ENCODE peak calls at places on chromosomes 5 and 9, in nine cellular contexts. One of them, this sample, is unnamed. For H3K9me3, the result is how much of the 10 kb centered on the place peaks cover.

GRCh38 chr9:133114886-133115603 is 6.0 kb downstream of the RALGDS start:
- DNase-seq in PC-3: no peak
- DNase-seq in heart right ventricle: no peak
- DNase-seq in Panc1: no peak
- DNase-seq in tibial nerve: no peak
- DNase-seq in cardiac muscle cell: no peak
- DNase-seq in sigmoid colon: peak
- DNase-seq in upper lobe of left lung: peak
- DNase-seq in RWPE2: peak
- DNase-seq in this sample: no peak

GRCh38 chr5:177447611-177448243 is 1.1 kb downstream of the PRR7 start:
- DNase-seq in PC-3: peak
- DNase-seq in heart right ventricle: peak
- DNase-seq in Panc1: peak
- DNase-seq in tibial nerve: no peak
- DNase-seq in cardiac muscle cell: peak
- DNase-seq in sigmoid colon: peak
- DNase-seq in upper lobe of left lung: peak
- DNase-seq in RWPE2: peak
- DNase-seq in this sample: peak

GRCh38 chr5:96972599-96973334 is 36.9 kb downstream of the LNPEP start:
- DNase-seq in PC-3: no peak
- DNase-seq in heart right ventricle: no peak
- DNase-seq in Panc1: no peak
- DNase-seq in tibial nerve: no peak
- DNase-seq in cardiac muscle cell: no peak
- DNase-seq in sigmoid colon: no peak
- DNase-seq in upper lobe of left lung: no peak
- DNase-seq in RWPE2: no peak
- DNase-seq in this sample: no peak

GRCh38 chr5:173680660-173681242 is 64.3 kb upstream of the BOD1 start:
- DNase-seq in PC-3: no peak
- DNase-seq in heart right ventricle: no peak
- DNase-seq in Panc1: no peak
- DNase-seq in tibial nerve: no peak
- DNase-seq in cardiac muscle cell: no peak
- DNase-seq in sigmoid colon: no peak
- DNase-seq in upper lobe of left lung: no peak
- DNase-seq in RWPE2: no peak
- DNase-seq in this sample: no peak

GRCh38 chr5:101897914-101898313 is 398.2 kb downstream of the SLCO4C1 start:
- DNase-seq in PC-3: no peak
- DNase-seq in heart right ventricle: no peak
- DNase-seq in Panc1: peak
- DNase-seq in tibial nerve: no peak
- DNase-seq in cardiac muscle cell: peak
- DNase-seq in sigmoid colon: no peak
- DNase-seq in upper lobe of left lung: no peak
- DNase-seq in RWPE2: no peak
- DNase-seq in this sample: no peak

GRCh38 chr9:33135086-33135958 is 31.8 kb downstream of the B4GALT1 start:
- DNase-seq in PC-3: no peak
- DNase-seq in heart right ventricle: peak
- DNase-seq in Panc1: no peak
- DNase-seq in tibial nerve: peak
- DNase-seq in cardiac muscle cell: no peak
- DNase-seq in sigmoid colon: peak
- DNase-seq in upper lobe of left lung: no peak
- DNase-seq in RWPE2: no peak
- DNase-seq in this sample: no peak

GRCh38 chr5:151697452-151697851 is 10.7 kb upstream of the SPARC start:
- DNase-seq in PC-3: no peak
- DNase-seq in heart right ventricle: no peak
- DNase-seq in Panc1: no peak
- DNase-seq in tibial nerve: no peak
- DNase-seq in cardiac muscle cell: no peak
- DNase-seq in sigmoid colon: no peak
- DNase-seq in upper lobe of left lung: no peak
- DNase-seq in RWPE2: no peak
- DNase-seq in this sample: no peak

GRCh38 chr9:113026200-113026599 is 14.2 kb upstream of the ZNF883 start:
- DNase-seq in PC-3: no peak
- DNase-seq in heart right ventricle: no peak
- DNase-seq in Panc1: no peak
- DNase-seq in tibial nerve: no peak
- DNase-seq in cardiac muscle cell: no peak
- DNase-seq in sigmoid colon: no peak
- DNase-seq in upper lobe of left lung: no peak
- DNase-seq in RWPE2: no peak
- DNase-seq in this sample: no peak

GRCh38 chr9:122318284-122318683 is 52.5 kb upstream of the PTGS1 start:
- DNase-seq in PC-3: no peak
- DNase-seq in heart right ventricle: no peak
- DNase-seq in Panc1: no peak
- DNase-seq in tibial nerve: no peak
- DNase-seq in cardiac muscle cell: no peak
- DNase-seq in sigmoid colon: peak
- DNase-seq in upper lobe of left lung: no peak
- DNase-seq in RWPE2: no peak
- DNase-seq in this sample: no peak

GRCh38 chr9:93126151-93126781 is 7.8 kb downstream of the NINJ1 start:
- DNase-seq in PC-3: no peak
- DNase-seq in heart right ventricle: no peak
- DNase-seq in Panc1: no peak
- DNase-seq in tibial nerve: no peak
- DNase-seq in cardiac muscle cell: no peak
- DNase-seq in sigmoid colon: peak
- DNase-seq in upper lobe of left lung: peak
- DNase-seq in RWPE2: peak
- DNase-seq in this sample: peak

GRCh38 chr9:85155380-85155779 is 485.9 kb downstream of the NTRK2 start:
- DNase-seq in PC-3: no peak
- DNase-seq in heart right ventricle: no peak
- DNase-seq in Panc1: no peak
- DNase-seq in tibial nerve: no peak
- DNase-seq in cardiac muscle cell: no peak
- DNase-seq in sigmoid colon: no peak
- DNase-seq in upper lobe of left lung: no peak
- DNase-seq in RWPE2: no peak
- DNase-seq in this sample: no peak

GRCh38 chr5:124997186-124997893 is 250.9 kb upstream of the ZNF608 start:
- DNase-seq in PC-3: peak
- DNase-seq in heart right ventricle: no peak
- DNase-seq in Panc1: no peak
- DNase-seq in tibial nerve: no peak
- DNase-seq in cardiac muscle cell: no peak
- DNase-seq in sigmoid colon: no peak
- DNase-seq in upper lobe of left lung: no peak
- DNase-seq in RWPE2: no peak
- DNase-seq in this sample: no peak

GRCh38 chr9:72255546-72255925 is 106.3 kb downstream of the GDA start:
- DNase-seq in PC-3: no peak
- DNase-seq in heart right ventricle: no peak
- DNase-seq in Panc1: no peak
- DNase-seq in tibial nerve: no peak
- DNase-seq in cardiac muscle cell: no peak
- DNase-seq in sigmoid colon: no peak
- DNase-seq in upper lobe of left lung: no peak
- DNase-seq in RWPE2: no peak
- DNase-seq in this sample: no peak

GRCh38 chr9:27499481-27499880 is 24.6 kb upstream of the IFNK start:
- DNase-seq in PC-3: peak
- DNase-seq in heart right ventricle: no peak
- DNase-seq in Panc1: no peak
- DNase-seq in tibial nerve: no peak
- DNase-seq in cardiac muscle cell: no peak
- DNase-seq in sigmoid colon: no peak
- DNase-seq in upper lobe of left lung: no peak
- DNase-seq in RWPE2: no peak
- DNase-seq in this sample: no peak

GRCh38 chr5:124655211-124655880 is 91.1 kb downstream of the ZNF608 start:
- DNase-seq in PC-3: peak
- DNase-seq in heart right ventricle: no peak
- DNase-seq in Panc1: no peak
- DNase-seq in tibial nerve: no peak
- DNase-seq in cardiac muscle cell: no peak
- DNase-seq in sigmoid colon: no peak
- DNase-seq in upper lobe of left lung: no peak
- DNase-seq in RWPE2: no peak
- DNase-seq in this sample: no peak

GRCh38 chr5:53362521-53362941 is 117.9 kb upstream of the FST start:
- DNase-seq in PC-3: peak
- DNase-seq in heart right ventricle: peak
- DNase-seq in Panc1: peak
- DNase-seq in tibial nerve: no peak
- DNase-seq in cardiac muscle cell: no peak
- DNase-seq in sigmoid colon: no peak
- DNase-seq in upper lobe of left lung: no peak
- DNase-seq in RWPE2: peak
- DNase-seq in this sample: no peak

GRCh38 chr9:89899476-89900047 is 294.8 kb downstream of the GADD45G start:
- DNase-seq in PC-3: no peak
- DNase-seq in heart right ventricle: no peak
- DNase-seq in Panc1: no peak
- DNase-seq in tibial nerve: no peak
- DNase-seq in cardiac muscle cell: no peak
- DNase-seq in sigmoid colon: no peak
- DNase-seq in upper lobe of left lung: no peak
- DNase-seq in RWPE2: no peak
- DNase-seq in this sample: no peak

GRCh38 chr9:80090317-80090716 is 518.6 kb downstream of the TLE4 start:
- DNase-seq in PC-3: no peak
- DNase-seq in heart right ventricle: no peak
- DNase-seq in Panc1: no peak
- DNase-seq in tibial nerve: no peak
- DNase-seq in cardiac muscle cell: no peak
- DNase-seq in sigmoid colon: no peak
- DNase-seq in upper lobe of left lung: no peak
- DNase-seq in RWPE2: no peak
- DNase-seq in this sample: no peak
- H3K9me3 ChIP-seq in PC-3: under half
- H3K9me3 ChIP-seq in heart right ventricle: under half
- H3K9me3 ChIP-seq in Panc1: under half
- H3K9me3 ChIP-seq in tibial nerve: under half
- H3K9me3 ChIP-seq in cardiac muscle cell: under half
- H3K9me3 ChIP-seq in sigmoid colon: under half
- H3K9me3 ChIP-seq in upper lobe of left lung: under half
- H3K9me3 ChIP-seq in RWPE2: under half
- H3K9me3 ChIP-seq in this sample: under half

GRCh38 chr5:149153193-149153750 is 12.0 kb downstream of the ABLIM3 start:
- DNase-seq in PC-3: no peak
- DNase-seq in heart right ventricle: no peak
- DNase-seq in Panc1: no peak
- DNase-seq in tibial nerve: no peak
- DNase-seq in cardiac muscle cell: no peak
- DNase-seq in sigmoid colon: no peak
- DNase-seq in upper lobe of left lung: no peak
- DNase-seq in RWPE2: no peak
- DNase-seq in this sample: no peak
- H3K27ac ChIP-seq in PC-3: no peak
- H3K27ac ChIP-seq in heart right ventricle: peak
- H3K27ac ChIP-seq in Panc1: peak
- H3K27ac ChIP-seq in tibial nerve: peak
- H3K27ac ChIP-seq in cardiac muscle cell: peak
- H3K27ac ChIP-seq in sigmoid colon: no peak
- H3K27ac ChIP-seq in upper lobe of left lung: peak
- H3K27ac ChIP-seq in RWPE2: peak
- H3K27ac ChIP-seq in this sample: no peak

GRCh38 chr5:42005561-42006153 is 80.6 kb downstream of the FBXO4 start:
- DNase-seq in PC-3: peak
- DNase-seq in heart right ventricle: no peak
- DNase-seq in Panc1: peak
- DNase-seq in tibial nerve: no peak
- DNase-seq in cardiac muscle cell: peak
- DNase-seq in sigmoid colon: no peak
- DNase-seq in upper lobe of left lung: no peak
- DNase-seq in RWPE2: no peak
- DNase-seq in this sample: no peak
- TF ChIP-seq CTCF in PC-3: peak
- TF ChIP-seq CTCF in heart right ventricle: peak
- TF ChIP-seq CTCF in Panc1: peak
- TF ChIP-seq CTCF in tibial nerve: peak
- TF ChIP-seq CTCF in cardiac muscle cell: peak
- TF ChIP-seq CTCF in sigmoid colon: peak
- TF ChIP-seq CTCF in upper lobe of left lung: peak
- TF ChIP-seq CTCF in RWPE2: peak
- TF ChIP-seq CTCF in this sample: peak

GRCh38 chr9:137347928-137348327 is 45.9 kb upstream of the NRARP start:
- DNase-seq in PC-3: no peak
- DNase-seq in heart right ventricle: no peak
- DNase-seq in Panc1: no peak
- DNase-seq in tibial nerve: no peak
- DNase-seq in cardiac muscle cell: no peak
- DNase-seq in sigmoid colon: no peak
- DNase-seq in upper lobe of left lung: peak
- DNase-seq in RWPE2: no peak
- DNase-seq in this sample: no peak

GRCh38 chr9:137350696-137351584 is 48.9 kb upstream of the NRARP start:
- DNase-seq in PC-3: peak
- DNase-seq in heart right ventricle: no peak
- DNase-seq in Panc1: no peak
- DNase-seq in tibial nerve: no peak
- DNase-seq in cardiac muscle cell: no peak
- DNase-seq in sigmoid colon: no peak
- DNase-seq in upper lobe of left lung: peak
- DNase-seq in RWPE2: no peak
- DNase-seq in this sample: no peak

GRCh38 chr9:137348781-137349470 is 46.9 kb upstream of the NRARP start:
- DNase-seq in PC-3: no peak
- DNase-seq in heart right ventricle: no peak
- DNase-seq in Panc1: no peak
- DNase-seq in tibial nerve: no peak
- DNase-seq in cardiac muscle cell: no peak
- DNase-seq in sigmoid colon: no peak
- DNase-seq in upper lobe of left lung: peak
- DNase-seq in RWPE2: no peak
- DNase-seq in this sample: no peak

GRCh38 chr9:137351781-137352501 is 49.9 kb upstream of the NRARP start:
- DNase-seq in PC-3: no peak
- DNase-seq in heart right ventricle: no peak
- DNase-seq in Panc1: no peak
- DNase-seq in tibial nerve: no peak
- DNase-seq in cardiac muscle cell: no peak
- DNase-seq in sigmoid colon: no peak
- DNase-seq in upper lobe of left lung: peak
- DNase-seq in RWPE2: no peak
- DNase-seq in this sample: no peak

DNA sequence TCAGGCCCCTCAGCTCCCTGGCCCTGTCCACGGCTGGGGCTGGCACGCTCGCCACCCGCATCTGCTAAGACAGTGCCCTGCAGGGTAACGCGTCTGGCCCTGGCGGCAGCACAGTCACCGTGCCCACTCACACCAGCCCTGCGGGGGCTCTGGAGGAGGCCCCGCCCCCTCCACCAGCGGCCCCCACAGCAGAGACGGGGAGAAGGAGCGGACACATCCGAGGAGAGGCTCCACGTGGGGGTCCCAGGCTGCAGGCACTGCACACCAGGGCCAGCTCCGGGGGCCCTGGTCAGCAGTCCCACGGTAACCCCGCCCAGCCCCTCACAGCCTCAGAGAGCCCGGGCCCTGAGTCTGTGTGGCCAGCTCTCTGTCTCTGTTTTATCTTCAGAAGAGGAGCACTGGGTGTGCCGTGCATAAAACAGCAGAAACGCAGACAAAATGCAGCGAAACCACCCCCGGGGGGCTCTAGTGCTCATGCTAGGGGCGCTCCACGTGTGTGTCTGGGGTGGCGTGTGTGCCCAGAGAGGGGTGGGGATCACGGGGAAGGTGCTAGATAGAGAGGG is 47.5 kb upstream of the NRARP start:
- DNase-seq in PC-3: no peak
- DNase-seq in heart right ventricle: no peak
- DNase-seq in Panc1: no peak
- DNase-seq in tibial nerve: no peak
- DNase-seq in cardiac muscle cell: no peak
- DNase-seq in sigmoid colon: no peak
- DNase-seq in upper lobe of left lung: peak
- DNase-seq in RWPE2: no peak
- DNase-seq in this sample: no peak
- H3K9me3 ChIP-seq in PC-3: under half
- H3K9me3 ChIP-seq in heart right ventricle: under half
- H3K9me3 ChIP-seq in Panc1: under half
- H3K9me3 ChIP-seq in tibial nerve: under half
- H3K9me3 ChIP-seq in cardiac muscle cell: under half
- H3K9me3 ChIP-seq in sigmoid colon: under half
- H3K9me3 ChIP-seq in upper lobe of left lung: under half
- H3K9me3 ChIP-seq in RWPE2: under half
- H3K9me3 ChIP-seq in this sample: under half